ENCODE peak calls at places on chromosome 3, in seven cellular contexts. A is endothelial cell of umbilical vein, B is mucosa of descending colon, E is astrocyte, D is kidney, S is AG10803, K is thoracic aorta. W is an unnamed sample.

GRCh38 chr3:52231502-52232278 is 6.2 kb upstream of the TLR9 start:
- DNase-seq in K (no peak), A (peak; percentile 54), B (peak; percentile 86), S (peak; percentile 50), E (no peak), D (no peak), W (no peak)

GRCh38 chr3:19598870-19599269 is 335.1 kb downstream of the EFHB start:
- DNase-seq in S (no peak), E (no peak), D (no peak), A (no peak), K (no peak), B (no peak), W (no peak)

GRCh38 chr3:42801784-42802183 is 2.5 kb downstream of the HIGD1A start:
- DNase-seq in D (no peak), K (no peak), S (no peak), B (no peak), E (no peak), A (no peak), W (no peak)

GRCh38 chr3:96700322-96701315 is 113.8 kb upstream of the EPHA6 start:
- DNase-seq in B (no peak), A (no peak), K (no peak), S (no peak), D (no peak), E (no peak), W (no peak)

GRCh38 chr3:127964816-127965215 is 49.8 kb downstream of the KBTBD12 start:
- DNase-seq in E (no peak), A (no peak), S (no peak), D (no peak), B (no peak), K (no peak), W (no peak)

GRCh38 chr3:134029734-134030381 is at the start of gene SLCO2A1:
- DNase-seq in K (no peak), E (peak; percentile 29), B (peak; percentile 57), S (peak; percentile 17), D (peak; percentile 91), A (peak; percentile 23), W (no peak)

GRCh38 chr3:70771426-70772147 is 459.1 kb upstream of the MDFIC2 start:
- DNase-seq in A (peak; percentile 55), B (no peak), E (peak; percentile 34), K (no peak), S (peak; percentile 10), D (no peak), W (no peak)

GRCh38 chr3:183160616-183161015 is 1.9 kb downstream of the LAMP3 start:
- DNase-seq in E (no peak), K (no peak), S (no peak), B (no peak), D (no peak), A (peak; percentile 40), W (no peak)

GRCh38 chr3:141659821-141660597 is 78.1 kb upstream of the RNF7 start:
- DNase-seq in B (peak; percentile 51), A (peak; percentile 31), D (peak; percentile 85), E (peak; percentile 33), S (peak; percentile 44), K (peak; percentile 9), W (no peak)

GRCh38 chr3:133152056-133152455 is 113.9 kb downstream of the TMEM108 start:
- DNase-seq in E (no peak), B (no peak), K (no peak), A (no peak), D (no peak), S (no peak), W (no peak)

GRCh38 chr3:53941174-53941573 is 49.5 kb upstream of the SELENOK start:
- DNase-seq in D (no peak), S (peak; percentile 38), B (no peak), E (peak; percentile 62), K (no peak), A (no peak), W (no peak)

GRCh38 chr3:194880940-194881925 is 195.6 kb downstream of the FAM43A start:
- DNase-seq in B (no peak), K (no peak), S (no peak), E (no peak), A (peak; percentile 3), D (no peak), W (no peak)

GRCh38 chr3:134281912-134282658 is 31.4 kb upstream of the RYK start:
- DNase-seq in E (no peak), D (no peak), K (no peak), B (no peak), A (no peak), S (no peak), W (no peak)

GRCh38 chr3:142285057-142285666 is 59.8 kb upstream of the GK5 start:
- DNase-seq in K (no peak), A (no peak), S (no peak), E (no peak), D (no peak), B (no peak), W (no peak)

GRCh38 chr3:20916966-20917606 is 731.1 kb upstream of the SGO1 start:
- DNase-seq in S (no peak), A (no peak), D (no peak), E (no peak), B (no peak), K (no peak), W (no peak)

DNA sequence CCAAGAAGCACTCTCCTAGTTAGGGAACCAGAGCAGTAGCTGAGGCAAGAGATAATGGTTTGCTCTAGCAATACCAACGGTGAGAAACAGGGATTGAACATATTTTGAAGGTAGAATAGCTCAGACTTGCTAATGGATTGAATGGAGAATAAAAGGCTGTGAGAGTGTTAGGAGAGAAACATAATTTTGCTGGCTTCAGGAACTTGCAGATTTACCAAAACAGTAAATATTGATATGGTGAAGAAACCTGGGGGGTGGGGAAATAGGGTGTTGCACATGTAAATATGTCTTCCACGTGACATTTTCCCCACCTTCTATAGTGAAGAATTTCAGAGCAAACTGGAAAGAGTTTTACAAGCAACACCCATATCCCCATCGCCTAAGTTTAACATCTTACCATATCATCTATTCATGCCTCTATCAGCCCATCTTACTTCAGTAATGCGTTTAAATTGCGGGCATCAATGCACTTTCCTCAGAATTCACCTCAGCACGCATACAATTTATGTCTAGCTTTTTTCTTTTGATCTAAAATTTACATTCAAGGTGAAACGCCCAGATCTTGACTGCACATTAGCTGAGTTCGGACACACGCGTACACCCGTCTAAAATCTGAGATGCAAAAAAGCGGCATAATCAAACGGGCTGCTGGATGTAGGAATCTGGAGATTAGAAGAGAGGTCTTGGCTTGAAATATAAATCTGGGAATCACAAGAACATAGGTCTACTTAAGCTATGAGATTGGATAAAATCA is 902 bp upstream of the NR1D2 start:
- DNase-seq in B (no peak), D (no peak), K (no peak), A (no peak), E (no peak), S (no peak), W (no peak)
- H3K4me3 ChIP-seq in B (peak overlapping the region; percentile 54), D (peak overlapping the region; percentile 67), K (peak overlapping the region; percentile 94), A (peak overlapping the region; percentile 59), E (peak overlapping the region; percentile 65), S (peak overlapping the region; percentile 77), W (peak overlapping the region; percentile 80)

GRCh38 chr3:160005004-160005403 is 16.4 kb downstream of the IL12A start:
- DNase-seq in B (no peak), A (no peak), D (no peak), E (no peak), K (no peak), S (no peak), W (no peak)

GRCh38 chr3:160006282-160007163 is 17.9 kb downstream of the IL12A start:
- DNase-seq in K (no peak), S (peak; percentile 73), A (peak; percentile 75), E (peak; percentile 39), B (no peak), D (no peak), W (no peak)

GRCh38 chr3:160001850-160002623 is 13.4 kb downstream of the IL12A start:
- DNase-seq in B (no peak), A (no peak), E (no peak), K (no peak), D (no peak), S (no peak), W (no peak)

GRCh38 chr3:160001154-160001760 is 12.6 kb downstream of the IL12A start:
- DNase-seq in D (no peak), S (no peak), K (no peak), A (no peak), E (peak; percentile 4), B (no peak), W (no peak)

GRCh38 chr3:160003520-160004128 is 15.0 kb downstream of the IL12A start:
- DNase-seq in D (no peak), B (no peak), K (no peak), E (peak; percentile 13), A (peak; percentile 68), S (peak; percentile 54), W (no peak)
- TF ChIP-seq CTCF in D (peak; percentile 46), B (peak; percentile 56), K (peak; percentile 30), E (peak; percentile 41), A (peak; percentile 67), S (peak; percentile 72), W (peak; percentile 76)

DNA sequence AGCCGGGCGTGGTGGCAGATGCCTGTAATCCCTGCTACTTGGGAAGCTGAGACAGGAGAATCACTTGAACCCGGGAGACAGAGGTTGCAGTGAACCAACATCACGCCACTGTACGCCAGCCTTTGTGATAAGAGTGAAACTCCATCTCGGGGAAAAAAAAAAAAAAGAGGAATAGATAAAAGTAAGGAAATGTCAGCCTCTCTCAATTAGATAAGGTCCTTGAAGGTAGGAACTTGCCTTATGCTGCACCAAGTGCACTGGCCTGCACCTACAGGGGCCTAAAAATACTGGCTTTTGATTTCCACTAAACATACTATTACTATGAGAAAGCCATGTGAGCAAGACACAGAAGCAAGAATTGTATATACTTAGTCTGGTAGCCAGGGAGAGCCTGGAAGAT is 7.1 kb downstream of the RAF1 start:
- DNase-seq in S (no peak), A (no peak), E (no peak), D (no peak), B (no peak), K (no peak), W (no peak)
- H3K4me3 ChIP-seq in S (no peak overlapping the region), A (no peak overlapping the region), E (no peak overlapping the region), D (no peak overlapping the region), B (no peak overlapping the region), K (no peak overlapping the region), W (no peak overlapping the region)

DNA sequence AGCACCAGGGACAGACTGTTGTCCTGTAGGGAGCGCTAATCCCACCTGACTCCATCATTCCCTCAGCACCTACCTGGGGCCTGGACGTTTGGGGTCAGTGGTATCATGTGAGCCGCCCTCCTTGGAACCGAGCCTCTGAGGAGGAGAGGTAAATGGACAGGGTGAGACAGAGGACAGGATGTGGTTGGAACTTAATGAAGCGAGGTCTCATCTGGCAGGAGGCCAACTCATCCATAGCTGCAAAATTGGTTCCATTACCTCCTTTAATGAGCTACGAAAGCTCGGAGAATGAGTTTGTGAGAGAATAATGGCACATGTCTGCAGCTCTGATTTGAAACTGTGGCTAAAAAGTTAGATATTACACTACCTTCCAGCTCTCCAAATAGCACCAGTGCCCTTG is 14.0 kb downstream of the MAPKAPK3 start:
- DNase-seq in A (no peak), S (no peak), B (no peak), D (no peak), K (no peak), E (peak; percentile 59), W (no peak)
- TF ChIP-seq CTCF in A (no peak), S (no peak), B (no peak), D (no peak), K (no peak), E (no peak), W (peak; percentile 23)

GRCh38 chr3:117195034-117195433 is 485.5 kb downstream of the TUSC7 start:
- DNase-seq in K (no peak), S (no peak), A (no peak), E (no peak), D (no peak), B (no peak), W (no peak)
- H3K4me3 ChIP-seq in K (no peak overlapping the region), S (no peak overlapping the region), A (no peak overlapping the region), E (no peak overlapping the region), D (no peak overlapping the region), B (no peak overlapping the region), W (no peak overlapping the region)

GRCh38 chr3:37308247-37308646 is 133.9 kb upstream of the LRRFIP2 start:
- DNase-seq in K (no peak), S (peak; percentile 34), A (peak; percentile 31), D (no peak), E (no peak), B (no peak), W (no peak)
- TF ChIP-seq CTCF in K (peak; percentile 35), S (peak; percentile 43), A (peak; percentile 18), D (no peak), E (peak; percentile 36), B (no peak), W (peak; percentile 37)

W was measured in epithelial cell of proximal tubule.